ENCODE peak calls at places on chromosomes 4 and X, in six cellular contexts. One of them, this sample, is unnamed.

GRCh38 chr4:82560853-82561744 is 689 bp downstream of the TMEM150C start:
- DNase-seq in IMR-90: no peak
- DNase-seq in ovary: peak; percentile 21
- DNase-seq in spleen: no peak
- DNase-seq in SJSA1: no peak
- DNase-seq in PC-3: no peak
- DNase-seq in this sample: no peak

GRCh38 chr4:99457270-99457669 is 22.1 kb upstream of the ADH7 start:
- DNase-seq in IMR-90: no peak
- DNase-seq in ovary: no peak
- DNase-seq in spleen: no peak
- DNase-seq in SJSA1: no peak
- DNase-seq in PC-3: no peak
- DNase-seq in this sample: no peak

GRCh38 chr4:80594696-80595095 is 259.2 kb downstream of the CFAP299 start:
- DNase-seq in IMR-90: no peak
- DNase-seq in ovary: no peak
- DNase-seq in spleen: no peak
- DNase-seq in SJSA1: no peak
- DNase-seq in PC-3: no peak
- DNase-seq in this sample: no peak

GRCh38 chrX:39839371-39839770 is 258.4 kb downstream of the BCOR start:
- DNase-seq in IMR-90: no peak
- DNase-seq in ovary: no peak
- DNase-seq in spleen: no peak
- DNase-seq in SJSA1: no peak
- DNase-seq in PC-3: no peak
- DNase-seq in this sample: no peak

GRCh38 chrX:51866156-51866555 is 27.3 kb upstream of the MAGED1 start:
- DNase-seq in IMR-90: peak; percentile 65
- DNase-seq in ovary: no peak
- DNase-seq in spleen: no peak
- DNase-seq in SJSA1: no peak
- DNase-seq in PC-3: no peak
- DNase-seq in this sample: no peak

GRCh38 chrX:8433296-8434094 is 31.1 kb upstream of the VCX3B start:
- DNase-seq in IMR-90: no peak
- DNase-seq in ovary: no peak
- DNase-seq in spleen: no peak
- DNase-seq in SJSA1: peak; percentile 55
- DNase-seq in PC-3: peak; percentile 13
- DNase-seq in this sample: no peak

GRCh38 chr4:135277116-135277979 is 1075.8 kb upstream of the PABPC4L start:
- DNase-seq in IMR-90: peak; percentile 77
- DNase-seq in ovary: no peak
- DNase-seq in spleen: no peak
- DNase-seq in SJSA1: no peak
- DNase-seq in PC-3: peak; percentile 21
- DNase-seq in this sample: peak; percentile 10

GRCh38 chrX:148501121-148502066 is 977 bp downstream of the AFF2 start:
- DNase-seq in IMR-90: no peak
- DNase-seq in ovary: no peak
- DNase-seq in spleen: peak; percentile 81
- DNase-seq in SJSA1: no peak
- DNase-seq in PC-3: no peak
- DNase-seq in this sample: no peak

GRCh38 chrX:110003167-110004156 is 548 bp downstream of the TMEM164 start:
- DNase-seq in IMR-90: no peak
- DNase-seq in ovary: peak; percentile 15
- DNase-seq in spleen: peak; percentile 85
- DNase-seq in SJSA1: peak; percentile 37
- DNase-seq in PC-3: no peak
- DNase-seq in this sample: no peak

GRCh38 chrX:119459181-119459580 is 9.1 kb upstream of the SLC25A5 start:
- DNase-seq in IMR-90: peak; percentile 17
- DNase-seq in ovary: no peak
- DNase-seq in spleen: no peak
- DNase-seq in SJSA1: no peak
- DNase-seq in PC-3: no peak
- DNase-seq in this sample: no peak

GRCh38 chr4:184293552-184293951 is 75.9 kb upstream of the ENPP6 start:
- DNase-seq in IMR-90: no peak
- DNase-seq in ovary: no peak
- DNase-seq in spleen: no peak
- DNase-seq in SJSA1: no peak
- DNase-seq in PC-3: no peak
- DNase-seq in this sample: no peak

GRCh38 chrX:139825618-139826017 is 107.2 kb downstream of the ATP11C start:
- DNase-seq in IMR-90: no peak
- DNase-seq in ovary: no peak
- DNase-seq in spleen: no peak
- DNase-seq in SJSA1: no peak
- DNase-seq in PC-3: no peak
- DNase-seq in this sample: no peak

GRCh38 chr4:76772498-76773106 is 125.3 kb downstream of the SOWAHB start:
- DNase-seq in IMR-90: peak; percentile 87
- DNase-seq in ovary: no peak
- DNase-seq in spleen: no peak
- DNase-seq in SJSA1: no peak
- DNase-seq in PC-3: peak; percentile 63
- DNase-seq in this sample: peak; percentile 52

GRCh38 chr4:12084690-12085089 is 656.0 kb upstream of the HS3ST1 start:
- DNase-seq in IMR-90: no peak
- DNase-seq in ovary: no peak
- DNase-seq in spleen: no peak
- DNase-seq in SJSA1: no peak
- DNase-seq in PC-3: no peak
- DNase-seq in this sample: no peak
- H3K4me3 ChIP-seq in IMR-90: no peak overlapping the region
- H3K4me3 ChIP-seq in ovary: no peak overlapping the region
- H3K4me3 ChIP-seq in spleen: no peak overlapping the region
- H3K4me3 ChIP-seq in SJSA1: no peak overlapping the region
- H3K4me3 ChIP-seq in PC-3: no peak overlapping the region
- H3K4me3 ChIP-seq in this sample: no peak overlapping the region

DNA sequence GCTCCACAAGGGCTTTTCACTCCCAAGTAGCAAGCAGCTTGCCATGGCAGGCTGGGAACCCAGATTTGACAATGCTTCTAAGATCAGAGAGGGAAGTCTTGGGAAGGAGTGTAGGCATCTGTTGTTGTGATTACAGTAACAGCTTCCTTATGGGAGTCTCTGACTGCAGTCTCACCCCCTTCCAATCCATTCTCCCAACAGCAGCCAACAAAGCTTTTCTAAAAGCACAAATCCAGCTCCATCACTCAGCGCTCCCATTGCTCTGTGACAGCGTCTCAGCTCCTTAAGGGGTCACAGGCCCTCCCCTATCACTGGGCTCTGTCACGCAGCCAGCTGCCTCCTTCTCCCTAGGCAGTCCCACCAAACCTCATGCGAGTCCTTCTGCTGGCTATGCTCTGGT is 7.1 kb downstream of the IGFBP7 start:
- DNase-seq in IMR-90: peak; percentile 35
- DNase-seq in ovary: no peak
- DNase-seq in spleen: no peak
- DNase-seq in SJSA1: no peak
- DNase-seq in PC-3: no peak
- DNase-seq in this sample: no peak
- H3K4me3 ChIP-seq in IMR-90: no peak overlapping the region
- H3K4me3 ChIP-seq in ovary: no peak overlapping the region
- H3K4me3 ChIP-seq in spleen: no peak overlapping the region
- H3K4me3 ChIP-seq in SJSA1: no peak overlapping the region
- H3K4me3 ChIP-seq in PC-3: no peak overlapping the region
- H3K4me3 ChIP-seq in this sample: no peak overlapping the region

GRCh38 chr4:122960298-122960985 is 38.0 kb upstream of the NUDT6 start:
- DNase-seq in IMR-90: peak; percentile 20
- DNase-seq in ovary: no peak
- DNase-seq in spleen: no peak
- DNase-seq in SJSA1: no peak
- DNase-seq in PC-3: no peak
- DNase-seq in this sample: no peak

GRCh38 chr4:122958505-122958904 is 36.1 kb upstream of the NUDT6 start:
- DNase-seq in IMR-90: no peak
- DNase-seq in ovary: no peak
- DNase-seq in spleen: no peak
- DNase-seq in SJSA1: no peak
- DNase-seq in PC-3: no peak
- DNase-seq in this sample: no peak

GRCh38 chr4:122963222-122963621 is 40.8 kb upstream of the NUDT6 start:
- DNase-seq in IMR-90: peak; percentile 45
- DNase-seq in ovary: no peak
- DNase-seq in spleen: no peak
- DNase-seq in SJSA1: no peak
- DNase-seq in PC-3: peak; percentile 32
- DNase-seq in this sample: peak; percentile 12

GRCh38 chr4:122953924-122954323 is 31.5 kb upstream of the NUDT6 start:
- DNase-seq in IMR-90: no peak
- DNase-seq in ovary: no peak
- DNase-seq in spleen: no peak
- DNase-seq in SJSA1: no peak
- DNase-seq in PC-3: no peak
- DNase-seq in this sample: no peak

DNA sequence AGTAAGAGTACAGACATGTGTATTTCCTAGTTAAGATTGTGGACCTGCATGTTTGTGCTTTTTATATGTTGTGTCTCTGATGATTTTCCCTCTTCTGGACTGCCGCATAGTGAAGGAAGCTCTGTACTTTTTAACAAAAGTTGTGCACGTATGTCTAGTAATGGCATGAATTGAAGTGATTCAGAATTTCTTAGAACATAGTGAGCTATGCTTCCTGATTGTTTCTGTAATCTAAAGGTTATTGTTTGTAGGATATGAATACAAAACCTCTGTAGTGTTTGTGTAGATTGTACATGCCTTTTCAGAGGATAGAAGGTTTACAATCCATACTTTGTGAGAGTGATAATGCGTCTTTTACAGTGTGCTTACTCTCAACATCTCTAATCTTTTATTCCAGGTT is 37.0 kb upstream of the NUDT6 start:
- DNase-seq in IMR-90: no peak
- DNase-seq in ovary: no peak
- DNase-seq in spleen: no peak
- DNase-seq in SJSA1: no peak
- DNase-seq in PC-3: no peak
- DNase-seq in this sample: no peak
- H3K4me3 ChIP-seq in IMR-90: no peak overlapping the region
- H3K4me3 ChIP-seq in ovary: no peak overlapping the region
- H3K4me3 ChIP-seq in spleen: no peak overlapping the region
- H3K4me3 ChIP-seq in SJSA1: no peak overlapping the region
- H3K4me3 ChIP-seq in PC-3: no peak overlapping the region
- H3K4me3 ChIP-seq in this sample: no peak overlapping the region

DNA sequence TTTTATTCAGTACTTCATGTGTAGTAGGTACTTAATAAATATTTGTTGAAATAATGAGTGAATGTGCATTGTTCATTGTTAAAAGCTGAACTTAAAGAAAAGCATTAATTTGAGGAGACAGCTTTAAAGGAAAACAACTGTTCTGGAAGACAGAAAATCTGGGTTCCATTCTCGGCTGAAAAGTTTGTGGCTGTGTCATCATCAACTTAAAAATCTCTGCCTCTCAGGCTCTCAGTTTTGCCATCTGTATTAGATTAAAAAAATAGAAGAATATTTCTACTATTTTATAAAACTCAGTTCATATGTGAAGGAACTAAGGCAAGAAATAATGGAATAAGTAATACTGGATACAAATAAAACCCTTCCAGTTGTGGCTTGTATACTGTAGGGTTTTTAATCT is 62.5 kb downstream of the FSTL5 start:
- DNase-seq in IMR-90: no peak
- DNase-seq in ovary: no peak
- DNase-seq in spleen: no peak
- DNase-seq in SJSA1: no peak
- DNase-seq in PC-3: no peak
- DNase-seq in this sample: no peak
- H3K4me3 ChIP-seq in IMR-90: no peak overlapping the region
- H3K4me3 ChIP-seq in ovary: no peak overlapping the region
- H3K4me3 ChIP-seq in spleen: no peak overlapping the region
- H3K4me3 ChIP-seq in SJSA1: no peak overlapping the region
- H3K4me3 ChIP-seq in PC-3: no peak overlapping the region
- H3K4me3 ChIP-seq in this sample: no peak overlapping the region

GRCh38 chrX:45758319-45758718 is 557.6 kb upstream of the DIPK2B start:
- DNase-seq in IMR-90: peak; percentile 93
- DNase-seq in ovary: no peak
- DNase-seq in spleen: no peak
- DNase-seq in SJSA1: peak; percentile 67
- DNase-seq in PC-3: peak; percentile 83
- DNase-seq in this sample: peak; percentile 69

GRCh38 chrX:45757272-45757671 is 556.6 kb upstream of the DIPK2B start:
- DNase-seq in IMR-90: no peak
- DNase-seq in ovary: no peak
- DNase-seq in spleen: no peak
- DNase-seq in SJSA1: no peak
- DNase-seq in PC-3: no peak
- DNase-seq in this sample: no peak

GRCh38 chrX:45758738-45759397 is 558.2 kb upstream of the DIPK2B start:
- DNase-seq in IMR-90: peak; percentile 49
- DNase-seq in ovary: no peak
- DNase-seq in spleen: no peak
- DNase-seq in SJSA1: no peak
- DNase-seq in PC-3: peak; percentile 61
- DNase-seq in this sample: no peak

GRCh38 chrX:45756562-45756961 is 555.9 kb upstream of the DIPK2B start:
- DNase-seq in IMR-90: no peak
- DNase-seq in ovary: no peak
- DNase-seq in spleen: no peak
- DNase-seq in SJSA1: peak; percentile 37
- DNase-seq in PC-3: peak; percentile 63
- DNase-seq in this sample: no peak

DNA sequence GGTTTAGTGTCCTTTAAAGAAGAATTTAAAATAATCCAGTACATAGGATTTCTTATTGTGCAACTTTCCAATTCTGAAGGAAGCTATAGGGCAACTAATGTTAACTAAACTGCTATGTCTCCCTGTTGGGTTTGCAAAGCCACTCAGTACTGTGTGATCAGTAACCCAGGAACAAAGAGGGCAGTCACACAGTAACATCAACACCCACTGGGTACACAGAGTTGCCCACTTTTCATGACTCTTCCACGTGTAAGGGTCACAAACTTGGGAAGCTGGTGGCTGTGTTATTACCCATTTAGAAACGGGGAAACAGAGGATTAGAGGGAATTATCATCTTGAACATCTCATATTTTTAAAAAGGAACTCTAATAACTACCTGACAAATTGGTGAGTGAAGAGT is 555.0 kb upstream of the DIPK2B start:
- DNase-seq in IMR-90: no peak
- DNase-seq in ovary: no peak
- DNase-seq in spleen: no peak
- DNase-seq in SJSA1: no peak
- DNase-seq in PC-3: no peak
- DNase-seq in this sample: no peak
- H3K4me3 ChIP-seq in IMR-90: no peak overlapping the region
- H3K4me3 ChIP-seq in ovary: no peak overlapping the region
- H3K4me3 ChIP-seq in spleen: no peak overlapping the region
- H3K4me3 ChIP-seq in SJSA1: no peak overlapping the region
- H3K4me3 ChIP-seq in PC-3: no peak overlapping the region
- H3K4me3 ChIP-seq in this sample: no peak overlapping the region

This sample was measured in skeletal muscle cell.